ENCODE peak calls at places on chromosomes 3 and 15, in ten cellular contexts. R is iris pigment epithelial cell; X is brain microvascular endothelial cell; D is cardiac fibroblast; V is SHP77 treated with DMSO at 0.1 percent for 48 hours; A is activated effector memory CD4-positive, alpha-beta T cell treated with anti-CD3 and anti-CD28 coated beads, Interleukin-2, amount 50 U/mL, for 16 hours; O is choroid plexus epithelial cell; P is foreskin fibroblast; L is neural crest cell; K is D341Med. G is an unnamed sample.

GRCh38 chr3:46971742-46972141 is 4.8 kb downstream of the CCDC12 start:
- DNase-seq in R (no peak), K (no peak), D (no peak), P (no peak), X (no peak), O (no peak), V (no peak), L (no peak), A (no peak), G (peak)

GRCh38 chr3:150237490-150237889 is 170.6 kb upstream of the TSC22D2 start:
- DNase-seq in A (no peak), V (peak), K (no peak), P (peak), L (no peak), O (peak), R (peak), X (no peak), D (peak), G (no peak)

GRCh38 chr15:79970921-79971434 is at the start of gene BCL2A1:
- DNase-seq in K (no peak), D (peak), P (peak), A (peak), L (no peak), V (no peak), R (peak), X (peak), O (peak), G (no peak)

GRCh38 chr3:119380697-119381096 is 82.7 kb downstream of the TMEM39A start:
- DNase-seq in V (no peak), O (peak), K (no peak), R (peak), X (no peak), L (no peak), D (peak), P (peak), A (no peak), G (no peak)

GRCh38 chr3:157119369-157119951 is 40.5 kb downstream of the CCNL1 start:
- DNase-seq in K (no peak), P (no peak), O (no peak), L (no peak), X (no peak), V (peak), D (no peak), R (no peak), A (no peak), G (peak)

GRCh38 chr3:146464783-146465182 is 4.6 kb downstream of the PLSCR2 start:
- DNase-seq in L (no peak), K (no peak), V (no peak), A (no peak), D (no peak), O (no peak), R (no peak), P (no peak), X (no peak), G (no peak)

GRCh38 chr3:193938613-193939012 is 197.3 kb upstream of the HES1 start:
- DNase-seq in O (no peak), X (no peak), V (no peak), R (no peak), K (no peak), L (no peak), D (no peak), P (no peak), A (no peak), G (peak)

GRCh38 chr3:128329491-128330300 is 137.0 kb downstream of the DNAJB8 start:
- DNase-seq in O (no peak), D (no peak), P (peak), K (no peak), A (peak), L (no peak), V (no peak), X (no peak), R (no peak), G (no peak)

GRCh38 chr3:52679139-52679538 is 6.6 kb downstream of the PBRM1 start:
- DNase-seq in K (no peak), O (peak), L (no peak), P (peak), R (no peak), V (no peak), D (no peak), A (no peak), X (no peak), G (no peak)

GRCh38 chr3:196400331-196400730 is 31.9 kb downstream of the UBXN7 start:
- DNase-seq in X (no peak), A (no peak), K (no peak), D (no peak), P (no peak), O (no peak), L (no peak), R (no peak), V (no peak), G (no peak)

GRCh38 chr15:38069001-38069400 is 134.6 kb downstream of the TMCO5A start:
- DNase-seq in V (peak), P (peak), O (peak), L (no peak), R (peak), X (peak), K (no peak), D (peak), A (peak), G (peak)

GRCh38 chr3:57803647-57804081 is 47.6 kb downstream of the SLMAP start:
- DNase-seq in A (no peak), L (no peak), X (peak), D (peak), V (no peak), K (peak), P (peak), R (peak), O (peak), G (peak)

GRCh38 chr3:45154641-45155147 is 8.5 kb upstream of the CDCP1 start:
- DNase-seq in L (no peak), D (peak), P (peak), O (peak), A (no peak), X (peak), R (peak), V (no peak), K (no peak), G (no peak)

GRCh38 chr15:64770626-64771025 is 4.8 kb downstream of the RBPMS2 start:
- DNase-seq in A (no peak), X (no peak), K (no peak), L (no peak), D (no peak), P (no peak), O (no peak), V (no peak), R (no peak), G (no peak)

GRCh38 chr3:73964818-73965217 is 340.1 kb upstream of the PDZRN3 start:
- DNase-seq in P (no peak), K (no peak), A (no peak), V (no peak), R (no peak), O (no peak), D (no peak), L (no peak), X (no peak), G (no peak)

GRCh38 chr15:80929225-80929624 is 60.4 kb downstream of the MESD start:
- DNase-seq in X (peak), L (no peak), R (peak), A (no peak), D (peak), V (no peak), P (peak), O (no peak), K (no peak), G (no peak)

GRCh38 chr3:169998668-169999131 is 32.1 kb downstream of the SEC62 start:
- DNase-seq in A (no peak), X (peak), L (no peak), V (no peak), O (peak), R (peak), P (peak), K (no peak), D (peak), G (peak)

GRCh38 chr3:46695177-46695961 is 1.9 kb upstream of the ALS2CL start:
- DNase-seq in D (peak), P (no peak), R (no peak), X (no peak), V (no peak), L (peak), K (no peak), O (no peak), A (peak), G (peak)

GRCh38 chr3:195023989-195024388 is 247.0 kb downstream of the XXYLT1 start:
- DNase-seq in R (no peak), V (no peak), X (no peak), L (no peak), D (no peak), P (no peak), K (no peak), A (no peak), O (no peak), G (no peak)

GRCh38 chr3:11622846-11623550 is 20.7 kb downstream of the VGLL4 start:
- DNase-seq in R (no peak), D (no peak), L (no peak), A (no peak), K (no peak), X (no peak), O (no peak), V (no peak), P (no peak), G (no peak)

GRCh38 chr3:32278714-32279113 is 40.2 kb downstream of the CMTM8 start:
- DNase-seq in K (no peak), X (peak), R (peak), O (peak), P (peak), A (no peak), D (peak), L (no peak), V (no peak), G (no peak)

GRCh38 chr3:23938657-23939056 is 6.4 kb upstream of the NR1D2 start:
- DNase-seq in X (no peak), A (no peak), R (no peak), O (no peak), V (no peak), D (no peak), P (no peak), L (no peak), K (no peak), G (no peak)

GRCh38 chr15:77542491-77543001 is 90.2 kb downstream of the LINGO1 start:
- DNase-seq in X (no peak), O (no peak), D (peak), K (no peak), P (peak), R (peak), L (no peak), V (no peak), A (no peak), G (no peak)

GRCh38 chr15:99707481-99708270 is 25.6 kb downstream of the LYSMD4 start:
- DNase-seq in A (no peak), D (peak), O (peak), K (no peak), L (no peak), P (peak), R (peak), V (no peak), X (no peak), G (no peak)

GRCh38 chr3:160676547-160677303 is at the start of gene ARL14:
- DNase-seq in R (peak), X (peak), A (no peak), P (peak), V (no peak), D (peak), O (peak), K (no peak), L (no peak), G (peak)

GRCh38 chr3:17687585-17687984 is 54.8 kb downstream of the TBC1D5 start:
- DNase-seq in V (no peak), L (no peak), K (no peak), P (no peak), R (no peak), O (no peak), A (no peak), D (no peak), X (no peak), G (no peak)